ENCODE peak calls at places on chromosomes 11 and 22, in seven cellular contexts. One of them, this sample, is unnamed.

GRCh38 chr11:1852271-1852877 is 510 bp upstream of the LSP1 start:
- DNase-seq in endothelial cell of umbilical vein: no peak
- DNase-seq in spleen: peak; percentile 86
- DNase-seq in transverse colon: no peak
- DNase-seq in H1: no peak
- DNase-seq in GM12878: no peak
- DNase-seq in prostate gland: no peak
- DNase-seq in this sample: no peak

GRCh38 chr11:62792193-62792575 is 378 bp upstream of the TMEM223 start:
- DNase-seq in endothelial cell of umbilical vein: no peak
- DNase-seq in spleen: peak; percentile 85
- DNase-seq in transverse colon: peak; percentile 29
- DNase-seq in H1: peak; percentile 51
- DNase-seq in GM12878: no peak
- DNase-seq in prostate gland: no peak
- DNase-seq in this sample: no peak

GRCh38 chr11:95556342-95557151 is 233.0 kb downstream of the FAM76B start:
- DNase-seq in endothelial cell of umbilical vein: no peak
- DNase-seq in spleen: no peak
- DNase-seq in transverse colon: no peak
- DNase-seq in H1: no peak
- DNase-seq in GM12878: peak; percentile 75
- DNase-seq in prostate gland: no peak
- DNase-seq in this sample: peak; percentile 2

GRCh38 chr11:76248210-76248609 is 41.9 kb upstream of the WNT11 start:
- DNase-seq in endothelial cell of umbilical vein: peak; percentile 46
- DNase-seq in spleen: no peak
- DNase-seq in transverse colon: no peak
- DNase-seq in H1: peak; percentile 59
- DNase-seq in GM12878: no peak
- DNase-seq in prostate gland: no peak
- DNase-seq in this sample: no peak

GRCh38 chr11:129880311-129880710 is 15.1 kb downstream of the NFRKB start:
- DNase-seq in endothelial cell of umbilical vein: no peak
- DNase-seq in spleen: no peak
- DNase-seq in transverse colon: no peak
- DNase-seq in H1: no peak
- DNase-seq in GM12878: no peak
- DNase-seq in prostate gland: no peak
- DNase-seq in this sample: no peak

GRCh38 chr11:131353761-131354160 is 16.7 kb upstream of the NTM start:
- DNase-seq in endothelial cell of umbilical vein: no peak
- DNase-seq in spleen: no peak
- DNase-seq in transverse colon: no peak
- DNase-seq in H1: no peak
- DNase-seq in GM12878: no peak
- DNase-seq in prostate gland: no peak
- DNase-seq in this sample: no peak

GRCh38 chr11:35618497-35619029 is 303 bp downstream of the FJX1 start:
- DNase-seq in endothelial cell of umbilical vein: no peak
- DNase-seq in spleen: peak; percentile 77
- DNase-seq in transverse colon: peak; percentile 8
- DNase-seq in H1: no peak
- DNase-seq in GM12878: no peak
- DNase-seq in prostate gland: no peak
- DNase-seq in this sample: no peak

GRCh38 chr22:48850658-48851287 is 976.9 kb downstream of the BRD1 start:
- DNase-seq in endothelial cell of umbilical vein: no peak
- DNase-seq in spleen: peak; percentile 60
- DNase-seq in transverse colon: no peak
- DNase-seq in H1: no peak
- DNase-seq in GM12878: no peak
- DNase-seq in prostate gland: no peak
- DNase-seq in this sample: no peak

GRCh38 chr11:133917921-133918605 is 38.7 kb downstream of the IGSF9B start:
- DNase-seq in endothelial cell of umbilical vein: no peak
- DNase-seq in spleen: no peak
- DNase-seq in transverse colon: no peak
- DNase-seq in H1: peak; percentile 61
- DNase-seq in GM12878: no peak
- DNase-seq in prostate gland: no peak
- DNase-seq in this sample: no peak

GRCh38 chr11:71253794-71254193 is 1.4 kb upstream of the SHANK2 start:
- DNase-seq in endothelial cell of umbilical vein: no peak
- DNase-seq in spleen: no peak
- DNase-seq in transverse colon: no peak
- DNase-seq in H1: no peak
- DNase-seq in GM12878: no peak
- DNase-seq in prostate gland: no peak
- DNase-seq in this sample: no peak

GRCh38 chr22:41949297-41949965 is 2.5 kb upstream of the CENPM start:
- DNase-seq in endothelial cell of umbilical vein: no peak
- DNase-seq in spleen: peak; percentile 72
- DNase-seq in transverse colon: no peak
- DNase-seq in H1: no peak
- DNase-seq in GM12878: no peak
- DNase-seq in prostate gland: no peak
- DNase-seq in this sample: no peak

GRCh38 chr22:42930810-42931420 is 73.8 kb upstream of the ARFGAP3 start:
- DNase-seq in endothelial cell of umbilical vein: no peak
- DNase-seq in spleen: peak; percentile 73
- DNase-seq in transverse colon: no peak
- DNase-seq in H1: no peak
- DNase-seq in GM12878: no peak
- DNase-seq in prostate gland: no peak
- DNase-seq in this sample: no peak

GRCh38 chr11:124633355-124633754 is 10.7 kb downstream of the TBRG1 start:
- DNase-seq in endothelial cell of umbilical vein: peak; percentile 26
- DNase-seq in spleen: no peak
- DNase-seq in transverse colon: no peak
- DNase-seq in H1: no peak
- DNase-seq in GM12878: no peak
- DNase-seq in prostate gland: no peak
- DNase-seq in this sample: no peak

GRCh38 chr11:2299773-2300172 is 1.9 kb downstream of the C11orf21 start:
- DNase-seq in endothelial cell of umbilical vein: no peak
- DNase-seq in spleen: peak; percentile 76
- DNase-seq in transverse colon: no peak
- DNase-seq in H1: no peak
- DNase-seq in GM12878: no peak
- DNase-seq in prostate gland: no peak
- DNase-seq in this sample: no peak

GRCh38 chr11:118536726-118537125 is 5.7 kb downstream of the TMEM25 start:
- DNase-seq in endothelial cell of umbilical vein: no peak
- DNase-seq in spleen: no peak
- DNase-seq in transverse colon: no peak
- DNase-seq in H1: no peak
- DNase-seq in GM12878: no peak
- DNase-seq in prostate gland: no peak
- DNase-seq in this sample: no peak

GRCh38 chr22:38843716-38844660 is at the start of gene NPTXR:
- DNase-seq in endothelial cell of umbilical vein: peak; percentile 16
- DNase-seq in spleen: no peak
- DNase-seq in transverse colon: peak; percentile 36
- DNase-seq in H1: peak; percentile 71
- DNase-seq in GM12878: no peak
- DNase-seq in prostate gland: peak; percentile 58
- DNase-seq in this sample: no peak

GRCh38 chr11:79119491-79120284 is 321.1 kb downstream of the TENM4 start:
- DNase-seq in endothelial cell of umbilical vein: no peak
- DNase-seq in spleen: no peak
- DNase-seq in transverse colon: no peak
- DNase-seq in H1: no peak
- DNase-seq in GM12878: no peak
- DNase-seq in prostate gland: no peak
- DNase-seq in this sample: no peak

GRCh38 chr11:133619397-133619796 is 87.1 kb upstream of the OPCML start:
- DNase-seq in endothelial cell of umbilical vein: no peak
- DNase-seq in spleen: no peak
- DNase-seq in transverse colon: no peak
- DNase-seq in H1: peak; percentile 47
- DNase-seq in GM12878: no peak
- DNase-seq in prostate gland: no peak
- DNase-seq in this sample: no peak

GRCh38 chr11:65051389-65051858 is 6.9 kb downstream of the NAALADL1 start:
- DNase-seq in endothelial cell of umbilical vein: no peak
- DNase-seq in spleen: no peak
- DNase-seq in transverse colon: no peak
- DNase-seq in H1: no peak
- DNase-seq in GM12878: no peak
- DNase-seq in prostate gland: no peak
- DNase-seq in this sample: no peak

GRCh38 chr11:18720811-18721575 is 5.0 kb downstream of the IGSF22 start:
- DNase-seq in endothelial cell of umbilical vein: peak; percentile 72
- DNase-seq in spleen: peak; percentile 93
- DNase-seq in transverse colon: peak; percentile 87
- DNase-seq in H1: peak; percentile 96
- DNase-seq in GM12878: no peak
- DNase-seq in prostate gland: peak; percentile 79
- DNase-seq in this sample: peak; percentile 58

GRCh38 chr11:116263770-116264169 is 509.0 kb downstream of the BUD13 start:
- DNase-seq in endothelial cell of umbilical vein: no peak
- DNase-seq in spleen: no peak
- DNase-seq in transverse colon: no peak
- DNase-seq in H1: no peak
- DNase-seq in GM12878: no peak
- DNase-seq in prostate gland: no peak
- DNase-seq in this sample: no peak

GRCh38 chr22:19075404-19075803 is 46.8 kb downstream of the DGCR2 start:
- DNase-seq in endothelial cell of umbilical vein: no peak
- DNase-seq in spleen: no peak
- DNase-seq in transverse colon: no peak
- DNase-seq in H1: no peak
- DNase-seq in GM12878: no peak
- DNase-seq in prostate gland: no peak
- DNase-seq in this sample: no peak

GRCh38 chr11:34185926-34186841 is 80.8 kb downstream of the NAT10 start:
- DNase-seq in endothelial cell of umbilical vein: no peak
- DNase-seq in spleen: no peak
- DNase-seq in transverse colon: no peak
- DNase-seq in H1: peak; percentile 64
- DNase-seq in GM12878: no peak
- DNase-seq in prostate gland: no peak
- DNase-seq in this sample: no peak

GRCh38 chr11:114053406-114053805 is 6.1 kb upstream of the ZBTB16 start:
- DNase-seq in endothelial cell of umbilical vein: no peak
- DNase-seq in spleen: no peak
- DNase-seq in transverse colon: no peak
- DNase-seq in H1: no peak
- DNase-seq in GM12878: no peak
- DNase-seq in prostate gland: no peak
- DNase-seq in this sample: no peak
- TF ChIP-seq POLR2AphosphoS5 in endothelial cell of umbilical vein: no peak
- TF ChIP-seq POLR2AphosphoS5 in spleen: no peak
- TF ChIP-seq POLR2AphosphoS5 in transverse colon: no peak
- TF ChIP-seq POLR2AphosphoS5 in H1: no peak
- TF ChIP-seq POLR2AphosphoS5 in GM12878: no peak
- TF ChIP-seq POLR2AphosphoS5 in prostate gland: no peak
- TF ChIP-seq POLR2AphosphoS5 in this sample: no peak

GRCh38 chr22:23847991-23848864 is 9.4 kb upstream of the DERL3 start:
- DNase-seq in endothelial cell of umbilical vein: no peak
- DNase-seq in spleen: peak; percentile 71
- DNase-seq in transverse colon: peak; percentile 56
- DNase-seq in H1: no peak
- DNase-seq in GM12878: no peak
- DNase-seq in prostate gland: no peak
- DNase-seq in this sample: no peak

GRCh38 chr22:23850136-23850611 is 7.5 kb upstream of the SLC2A11 start:
- DNase-seq in endothelial cell of umbilical vein: no peak
- DNase-seq in spleen: peak; percentile 69
- DNase-seq in transverse colon: no peak
- DNase-seq in H1: no peak
- DNase-seq in GM12878: no peak
- DNase-seq in prostate gland: no peak
- DNase-seq in this sample: no peak

GRCh38 chr22:23847310-23847920 is 8.6 kb upstream of the DERL3 start:
- DNase-seq in endothelial cell of umbilical vein: no peak
- DNase-seq in spleen: no peak
- DNase-seq in transverse colon: no peak
- DNase-seq in H1: no peak
- DNase-seq in GM12878: no peak
- DNase-seq in prostate gland: no peak
- DNase-seq in this sample: no peak

GRCh38 chr22:23845661-23846469 is 7.1 kb upstream of the DERL3 start:
- DNase-seq in endothelial cell of umbilical vein: no peak
- DNase-seq in spleen: peak; percentile 73
- DNase-seq in transverse colon: no peak
- DNase-seq in H1: no peak
- DNase-seq in GM12878: no peak
- DNase-seq in prostate gland: no peak
- DNase-seq in this sample: no peak

GRCh38 chr22:23849009-23850006 is 8.4 kb upstream of the SLC2A11 start:
- DNase-seq in endothelial cell of umbilical vein: peak; percentile 74
- DNase-seq in spleen: peak; percentile 97
- DNase-seq in transverse colon: peak; percentile 90
- DNase-seq in H1: peak; percentile 100
- DNase-seq in GM12878: no peak
- DNase-seq in prostate gland: peak; percentile 66
- DNase-seq in this sample: peak; percentile 90
- TF ChIP-seq POLR2A in endothelial cell of umbilical vein: no peak
- TF ChIP-seq POLR2A in spleen: no peak
- TF ChIP-seq POLR2A in transverse colon: no peak
- TF ChIP-seq POLR2A in H1: no peak
- TF ChIP-seq POLR2A in GM12878: no peak
- TF ChIP-seq POLR2A in prostate gland: no peak
- TF ChIP-seq POLR2A in this sample: no peak

GRCh38 chr22:36220457-36220921 is 18.8 kb downstream of the APOL2 start:
- DNase-seq in endothelial cell of umbilical vein: peak; percentile 40
- DNase-seq in spleen: no peak
- DNase-seq in transverse colon: no peak
- DNase-seq in H1: no peak
- DNase-seq in GM12878: no peak
- DNase-seq in prostate gland: peak; percentile 61
- DNase-seq in this sample: no peak
- TF ChIP-seq POLR2AphosphoS5 in endothelial cell of umbilical vein: no peak
- TF ChIP-seq POLR2AphosphoS5 in spleen: no peak
- TF ChIP-seq POLR2AphosphoS5 in transverse colon: no peak
- TF ChIP-seq POLR2AphosphoS5 in H1: peak; percentile 38
- TF ChIP-seq POLR2AphosphoS5 in GM12878: no peak
- TF ChIP-seq POLR2AphosphoS5 in prostate gland: peak; percentile 60
- TF ChIP-seq POLR2AphosphoS5 in this sample: no peak

DNA sequence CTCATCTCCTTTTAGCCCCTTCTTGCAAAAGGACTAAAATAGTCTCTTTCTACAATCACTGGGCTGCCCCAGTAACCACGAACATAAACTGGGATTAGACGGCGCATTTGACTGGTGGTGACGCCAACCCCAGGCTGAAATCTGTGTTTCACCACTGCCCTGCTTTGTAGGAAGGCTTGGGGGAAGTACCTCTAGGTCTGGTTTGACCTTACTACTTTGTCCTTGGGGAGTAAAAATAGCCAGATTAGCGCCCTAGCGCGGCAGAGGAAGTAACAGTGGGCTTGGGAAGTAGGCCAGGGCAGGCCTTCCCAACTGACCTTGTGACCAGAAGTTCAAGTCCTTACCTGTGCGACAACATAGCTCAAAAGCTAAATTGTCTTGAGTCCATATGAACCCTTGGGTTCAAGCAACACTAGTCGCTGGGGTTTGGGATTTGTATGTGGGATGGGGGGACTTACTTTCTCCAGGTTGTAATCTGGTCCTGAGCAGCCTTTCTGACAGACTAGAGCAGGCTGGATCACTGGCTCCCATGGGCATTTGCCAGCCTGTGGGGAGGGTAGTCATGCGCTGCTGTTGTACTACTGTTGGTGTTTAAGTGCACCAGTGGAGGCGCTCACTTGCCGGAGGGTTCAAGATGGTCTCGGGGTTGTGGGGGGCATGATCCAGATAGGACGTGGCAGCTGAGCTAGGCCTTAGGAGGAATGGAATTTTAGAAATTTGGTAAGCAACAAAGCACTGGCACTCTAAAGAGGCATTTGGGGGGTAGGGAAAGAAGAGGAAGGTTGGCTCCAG is 953 bp upstream of the PACS1 start:
- DNase-seq in endothelial cell of umbilical vein: peak; percentile 63
- DNase-seq in spleen: peak; percentile 85
- DNase-seq in transverse colon: peak; percentile 42
- DNase-seq in H1: peak; percentile 48
- DNase-seq in GM12878: no peak
- DNase-seq in prostate gland: peak; percentile 61
- DNase-seq in this sample: no peak
- TF ChIP-seq POLR2A in endothelial cell of umbilical vein: no peak
- TF ChIP-seq POLR2A in spleen: no peak
- TF ChIP-seq POLR2A in transverse colon: no peak
- TF ChIP-seq POLR2A in H1: no peak
- TF ChIP-seq POLR2A in GM12878: no peak
- TF ChIP-seq POLR2A in prostate gland: no peak
- TF ChIP-seq POLR2A in this sample: peak; percentile 9